ENCODE peak calls at places on chromosomes 7 and 10, in nine cellular contexts. One of them, this sample, is unnamed.

GRCh38 chr10:126731613-126731995 is 61.1 kb upstream of the C10orf90 start:
- DNase-seq in heart right ventricle: peak; percentile 9
- DNase-seq in HCT116: no peak
- DNase-seq in GM23338: no peak
- DNase-seq in OCI-LY7: no peak
- DNase-seq in lower lobe of right lung: no peak
- DNase-seq in Karpas-422: no peak
- DNase-seq in fibroblast of lung: no peak
- DNase-seq in upper lobe of right lung: no peak
- DNase-seq in this sample: peak; percentile 61

GRCh38 chr10:93059975-93060886 is at the start of gene CYP26C1:
- DNase-seq in heart right ventricle: no peak
- DNase-seq in HCT116: no peak
- DNase-seq in GM23338: peak; percentile 71
- DNase-seq in OCI-LY7: no peak
- DNase-seq in lower lobe of right lung: no peak
- DNase-seq in Karpas-422: no peak
- DNase-seq in fibroblast of lung: no peak
- DNase-seq in upper lobe of right lung: no peak
- DNase-seq in this sample: no peak

GRCh38 chr10:13859979-13860619 is 273.3 kb downstream of the PRPF18 start:
- DNase-seq in heart right ventricle: no peak
- DNase-seq in HCT116: no peak
- DNase-seq in GM23338: no peak
- DNase-seq in OCI-LY7: no peak
- DNase-seq in lower lobe of right lung: no peak
- DNase-seq in Karpas-422: no peak
- DNase-seq in fibroblast of lung: peak; percentile 29
- DNase-seq in upper lobe of right lung: no peak
- DNase-seq in this sample: no peak

GRCh38 chr10:61882621-61883375 is 18.7 kb upstream of the ARID5B start:
- DNase-seq in heart right ventricle: no peak
- DNase-seq in HCT116: no peak
- DNase-seq in GM23338: no peak
- DNase-seq in OCI-LY7: no peak
- DNase-seq in lower lobe of right lung: no peak
- DNase-seq in Karpas-422: no peak
- DNase-seq in fibroblast of lung: peak; percentile 88
- DNase-seq in upper lobe of right lung: no peak
- DNase-seq in this sample: peak; percentile 31

GRCh38 chr7:26192485-26193087 is 8.0 kb downstream of the HNRNPA2B1 start:
- DNase-seq in heart right ventricle: no peak
- DNase-seq in HCT116: no peak
- DNase-seq in GM23338: no peak
- DNase-seq in OCI-LY7: no peak
- DNase-seq in lower lobe of right lung: no peak
- DNase-seq in Karpas-422: peak; percentile 53
- DNase-seq in fibroblast of lung: no peak
- DNase-seq in upper lobe of right lung: no peak
- DNase-seq in this sample: no peak

GRCh38 chr7:192701-193536 is 548 bp downstream of the FAM20C start:
- DNase-seq in heart right ventricle: no peak
- DNase-seq in HCT116: no peak
- DNase-seq in GM23338: no peak
- DNase-seq in OCI-LY7: no peak
- DNase-seq in lower lobe of right lung: no peak
- DNase-seq in Karpas-422: no peak
- DNase-seq in fibroblast of lung: no peak
- DNase-seq in upper lobe of right lung: no peak
- DNase-seq in this sample: peak; percentile 61

GRCh38 chr10:24415455-24416169 is 206.7 kb downstream of the KIAA1217 start:
- DNase-seq in heart right ventricle: peak; percentile 87
- DNase-seq in HCT116: no peak
- DNase-seq in GM23338: no peak
- DNase-seq in OCI-LY7: no peak
- DNase-seq in lower lobe of right lung: peak; percentile 76
- DNase-seq in Karpas-422: no peak
- DNase-seq in fibroblast of lung: peak; percentile 65
- DNase-seq in upper lobe of right lung: peak; percentile 83
- DNase-seq in this sample: peak; percentile 73

GRCh38 chr10:49123981-49124920 is 8.9 kb upstream of the VSTM4 start:
- DNase-seq in heart right ventricle: no peak
- DNase-seq in HCT116: no peak
- DNase-seq in GM23338: no peak
- DNase-seq in OCI-LY7: no peak
- DNase-seq in lower lobe of right lung: no peak
- DNase-seq in Karpas-422: no peak
- DNase-seq in fibroblast of lung: no peak
- DNase-seq in upper lobe of right lung: no peak
- DNase-seq in this sample: no peak

GRCh38 chr7:158650821-158651225 is 53.8 kb downstream of the NCAPG2 start:
- DNase-seq in heart right ventricle: no peak
- DNase-seq in HCT116: no peak
- DNase-seq in GM23338: no peak
- DNase-seq in OCI-LY7: no peak
- DNase-seq in lower lobe of right lung: no peak
- DNase-seq in Karpas-422: no peak
- DNase-seq in fibroblast of lung: peak; percentile 87
- DNase-seq in upper lobe of right lung: no peak
- DNase-seq in this sample: peak; percentile 66

GRCh38 chr10:8312079-8312478 is 257.6 kb downstream of the GATA3 start:
- DNase-seq in heart right ventricle: no peak
- DNase-seq in HCT116: no peak
- DNase-seq in GM23338: no peak
- DNase-seq in OCI-LY7: no peak
- DNase-seq in lower lobe of right lung: no peak
- DNase-seq in Karpas-422: no peak
- DNase-seq in fibroblast of lung: peak; percentile 68
- DNase-seq in upper lobe of right lung: no peak
- DNase-seq in this sample: no peak

GRCh38 chr10:65470986-65471385 is 1454.8 kb upstream of the LRRTM3 start:
- DNase-seq in heart right ventricle: no peak
- DNase-seq in HCT116: no peak
- DNase-seq in GM23338: peak; percentile 19
- DNase-seq in OCI-LY7: no peak
- DNase-seq in lower lobe of right lung: no peak
- DNase-seq in Karpas-422: no peak
- DNase-seq in fibroblast of lung: no peak
- DNase-seq in upper lobe of right lung: no peak
- DNase-seq in this sample: no peak

GRCh38 chr7:44175730-44176129 is 13.5 kb downstream of the GCK start:
- DNase-seq in heart right ventricle: no peak
- DNase-seq in HCT116: no peak
- DNase-seq in GM23338: no peak
- DNase-seq in OCI-LY7: no peak
- DNase-seq in lower lobe of right lung: no peak
- DNase-seq in Karpas-422: no peak
- DNase-seq in fibroblast of lung: no peak
- DNase-seq in upper lobe of right lung: no peak
- DNase-seq in this sample: no peak

GRCh38 chr10:100743626-100744135 is 1.7 kb upstream of the PAX2 start:
- DNase-seq in heart right ventricle: peak; percentile 24
- DNase-seq in HCT116: peak; percentile 80
- DNase-seq in GM23338: peak; percentile 77
- DNase-seq in OCI-LY7: peak; percentile 70
- DNase-seq in lower lobe of right lung: no peak
- DNase-seq in Karpas-422: peak; percentile 88
- DNase-seq in fibroblast of lung: peak; percentile 44
- DNase-seq in upper lobe of right lung: no peak
- DNase-seq in this sample: peak; percentile 63

GRCh38 chr7:25754333-25754732 is 397.7 kb upstream of the NFE2L3 start:
- DNase-seq in heart right ventricle: no peak
- DNase-seq in HCT116: no peak
- DNase-seq in GM23338: no peak
- DNase-seq in OCI-LY7: no peak
- DNase-seq in lower lobe of right lung: no peak
- DNase-seq in Karpas-422: no peak
- DNase-seq in fibroblast of lung: no peak
- DNase-seq in upper lobe of right lung: no peak
- DNase-seq in this sample: no peak

DNA sequence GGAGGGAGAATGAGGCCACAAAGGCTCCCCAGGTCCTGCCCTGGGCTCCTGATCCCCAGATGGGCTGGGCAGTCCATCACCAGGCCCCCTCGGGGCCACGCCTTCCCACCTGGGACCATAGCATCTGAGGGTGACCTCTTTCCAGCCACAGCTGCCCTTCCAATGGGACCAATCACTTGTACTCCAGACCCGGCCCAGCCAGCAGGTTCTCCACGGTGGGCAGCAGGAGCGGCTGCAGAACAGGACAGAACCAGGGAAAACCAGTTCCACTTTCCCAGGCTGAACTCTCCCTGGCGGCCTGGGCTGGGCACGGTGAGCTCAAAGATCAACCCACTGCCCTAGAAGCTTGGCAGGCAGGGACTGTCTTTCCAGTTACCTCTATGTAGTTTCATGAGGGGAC is 257.6 kb downstream of the MAD1L1 start:
- DNase-seq in heart right ventricle: no peak
- DNase-seq in HCT116: no peak
- DNase-seq in GM23338: no peak
- DNase-seq in OCI-LY7: no peak
- DNase-seq in lower lobe of right lung: peak; percentile 40
- DNase-seq in Karpas-422: no peak
- DNase-seq in fibroblast of lung: no peak
- DNase-seq in upper lobe of right lung: no peak
- DNase-seq in this sample: no peak
- H3K4me1 ChIP-seq in heart right ventricle: no peaks in the 10 kb centered on the region
- H3K4me1 ChIP-seq in HCT116: no peaks in the 10 kb centered on the region
- H3K4me1 ChIP-seq in GM23338: no peaks in the 10 kb centered on the region
- H3K4me1 ChIP-seq in OCI-LY7: peaks cover 7% of the 10 kb centered on the region
- H3K4me1 ChIP-seq in lower lobe of right lung: no peaks in the 10 kb centered on the region
- H3K4me1 ChIP-seq in Karpas-422: no peaks in the 10 kb centered on the region
- H3K4me1 ChIP-seq in fibroblast of lung: no peaks in the 10 kb centered on the region
- H3K4me1 ChIP-seq in upper lobe of right lung: no peaks in the 10 kb centered on the region
- H3K4me1 ChIP-seq in this sample: no peaks in the 10 kb centered on the region

GRCh38 chr7:111076205-111076604 is 14.7 kb upstream of the LRRN3 start:
- DNase-seq in heart right ventricle: no peak
- DNase-seq in HCT116: peak; percentile 10
- DNase-seq in GM23338: no peak
- DNase-seq in OCI-LY7: no peak
- DNase-seq in lower lobe of right lung: no peak
- DNase-seq in Karpas-422: no peak
- DNase-seq in fibroblast of lung: peak; percentile 98
- DNase-seq in upper lobe of right lung: no peak
- DNase-seq in this sample: peak; percentile 21
- H3K4me1 ChIP-seq in heart right ventricle: no peaks in the 10 kb centered on the region
- H3K4me1 ChIP-seq in HCT116: peaks cover 13% of the 10 kb centered on the region
- H3K4me1 ChIP-seq in GM23338: peaks cover 30% of the 10 kb centered on the region
- H3K4me1 ChIP-seq in OCI-LY7: no peaks in the 10 kb centered on the region
- H3K4me1 ChIP-seq in lower lobe of right lung: no peaks in the 10 kb centered on the region
- H3K4me1 ChIP-seq in Karpas-422: no peaks in the 10 kb centered on the region
- H3K4me1 ChIP-seq in fibroblast of lung: no peaks in the 10 kb centered on the region
- H3K4me1 ChIP-seq in upper lobe of right lung: no peaks in the 10 kb centered on the region
- H3K4me1 ChIP-seq in this sample: peaks cover 41% of the 10 kb centered on the region

GRCh38 chr10:125136087-125136486 is 24.3 kb downstream of the CTBP2 start:
- DNase-seq in heart right ventricle: no peak
- DNase-seq in HCT116: no peak
- DNase-seq in GM23338: no peak
- DNase-seq in OCI-LY7: no peak
- DNase-seq in lower lobe of right lung: peak; percentile 28
- DNase-seq in Karpas-422: no peak
- DNase-seq in fibroblast of lung: no peak
- DNase-seq in upper lobe of right lung: peak; percentile 55
- DNase-seq in this sample: no peak

GRCh38 chr10:125133706-125134482 is 26.5 kb downstream of the CTBP2 start:
- DNase-seq in heart right ventricle: no peak
- DNase-seq in HCT116: no peak
- DNase-seq in GM23338: no peak
- DNase-seq in OCI-LY7: no peak
- DNase-seq in lower lobe of right lung: no peak
- DNase-seq in Karpas-422: no peak
- DNase-seq in fibroblast of lung: no peak
- DNase-seq in upper lobe of right lung: peak; percentile 31
- DNase-seq in this sample: no peak

GRCh38 chr10:125134483-125134848 is 25.9 kb downstream of the CTBP2 start:
- DNase-seq in heart right ventricle: no peak
- DNase-seq in HCT116: no peak
- DNase-seq in GM23338: no peak
- DNase-seq in OCI-LY7: no peak
- DNase-seq in lower lobe of right lung: no peak
- DNase-seq in Karpas-422: no peak
- DNase-seq in fibroblast of lung: no peak
- DNase-seq in upper lobe of right lung: peak; percentile 50
- DNase-seq in this sample: no peak

GRCh38 chr10:125135771-125136035 is 24.7 kb downstream of the CTBP2 start:
- DNase-seq in heart right ventricle: no peak
- DNase-seq in HCT116: no peak
- DNase-seq in GM23338: no peak
- DNase-seq in OCI-LY7: no peak
- DNase-seq in lower lobe of right lung: peak; percentile 23
- DNase-seq in Karpas-422: no peak
- DNase-seq in fibroblast of lung: no peak
- DNase-seq in upper lobe of right lung: peak; percentile 45
- DNase-seq in this sample: no peak

DNA sequence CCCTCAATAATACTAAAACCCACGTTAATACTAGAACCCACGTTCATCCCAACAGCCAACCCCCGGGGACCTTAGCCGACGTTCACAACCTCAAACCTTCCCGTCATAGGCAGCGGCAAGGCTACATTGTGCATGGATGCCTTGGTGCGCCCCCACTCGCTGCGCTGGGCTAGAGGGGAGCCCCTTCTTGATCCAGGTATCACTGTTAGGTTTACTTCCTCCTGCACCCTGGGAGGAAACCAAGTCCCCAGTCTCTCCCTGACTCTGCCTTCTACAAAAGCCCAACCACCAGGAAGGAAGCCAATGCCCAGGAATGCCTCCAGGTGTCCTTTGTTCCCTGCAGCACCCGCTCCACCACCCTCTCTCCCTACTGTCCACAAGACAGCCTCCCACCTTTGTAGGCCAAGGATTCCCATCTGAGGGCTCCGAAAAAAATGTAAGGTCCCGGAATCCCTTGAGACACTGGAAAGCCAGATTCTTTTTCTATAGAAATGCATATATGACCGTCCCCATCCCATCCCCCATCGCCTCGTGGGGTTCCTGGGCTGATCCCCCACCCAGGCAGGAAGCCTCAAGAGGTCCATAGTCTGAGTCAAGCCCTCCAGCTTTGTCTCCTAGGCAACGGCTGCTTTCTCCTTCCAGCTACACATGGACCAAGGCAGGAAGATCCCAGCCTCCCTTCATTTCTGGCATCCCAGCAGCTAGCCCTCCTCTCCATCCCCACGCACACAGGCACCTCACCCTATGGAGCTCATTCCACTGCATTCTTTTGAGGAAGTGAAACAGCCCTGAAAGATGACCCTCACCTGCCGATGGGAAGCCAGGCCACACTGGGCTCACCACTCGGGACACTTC is 25.2 kb downstream of the CTBP2 start:
- DNase-seq in heart right ventricle: no peak
- DNase-seq in HCT116: no peak
- DNase-seq in GM23338: peak; percentile 75
- DNase-seq in OCI-LY7: no peak
- DNase-seq in lower lobe of right lung: no peak
- DNase-seq in Karpas-422: no peak
- DNase-seq in fibroblast of lung: no peak
- DNase-seq in upper lobe of right lung: peak; percentile 42
- DNase-seq in this sample: no peak
- H3K4me1 ChIP-seq in heart right ventricle: peaks cover 36% of the 10 kb centered on the region
- H3K4me1 ChIP-seq in HCT116: peaks cover 28% of the 10 kb centered on the region
- H3K4me1 ChIP-seq in GM23338: peaks cover 94% of the 10 kb centered on the region
- H3K4me1 ChIP-seq in OCI-LY7: no peaks in the 10 kb centered on the region
- H3K4me1 ChIP-seq in lower lobe of right lung: peaks cover 30% of the 10 kb centered on the region
- H3K4me1 ChIP-seq in Karpas-422: no peaks in the 10 kb centered on the region
- H3K4me1 ChIP-seq in fibroblast of lung: peaks cover 3% of the 10 kb centered on the region
- H3K4me1 ChIP-seq in upper lobe of right lung: peaks cover 18% of the 10 kb centered on the region
- H3K4me1 ChIP-seq in this sample: no peaks in the 10 kb centered on the region

GRCh38 chr10:113053881-113054280 is 103.8 kb downstream of the TCF7L2 start:
- DNase-seq in heart right ventricle: peak; percentile 58
- DNase-seq in HCT116: no peak
- DNase-seq in GM23338: peak; percentile 95
- DNase-seq in OCI-LY7: no peak
- DNase-seq in lower lobe of right lung: no peak
- DNase-seq in Karpas-422: no peak
- DNase-seq in fibroblast of lung: peak; percentile 81
- DNase-seq in upper lobe of right lung: no peak
- DNase-seq in this sample: no peak
- H3K4me1 ChIP-seq in heart right ventricle: peaks cover 25% of the 10 kb centered on the region
- H3K4me1 ChIP-seq in HCT116: peaks cover 58% of the 10 kb centered on the region
- H3K4me1 ChIP-seq in GM23338: peaks cover 94% of the 10 kb centered on the region
- H3K4me1 ChIP-seq in OCI-LY7: no peaks in the 10 kb centered on the region
- H3K4me1 ChIP-seq in lower lobe of right lung: peaks cover 52% of the 10 kb centered on the region
- H3K4me1 ChIP-seq in Karpas-422: no peaks in the 10 kb centered on the region
- H3K4me1 ChIP-seq in fibroblast of lung: peaks cover 18% of the 10 kb centered on the region
- H3K4me1 ChIP-seq in upper lobe of right lung: peaks cover 31% of the 10 kb centered on the region
- H3K4me1 ChIP-seq in this sample: peaks cover 67% of the 10 kb centered on the region

This sample was measured in adipocyte.